ENCODE peak calls at places on chromosomes 11 and 22, in ten cellular contexts. N, I, O, D, B, X, G, Z, Y and T are unnamed samples. For H3K36me3, the result is how much of the 10 kb centered on the place peaks cover.

GRCh38 chr11:31875861-31876625 is 64.9 kb upstream of the PAX6 start:
- DNase-seq in N (no peak), I (peak), O (peak), D (no peak), B (no peak), X (no peak), G (no peak), Z (no peak), Y (no peak), T (no peak)

GRCh38 chr22:46071451-46072029 is 78.8 kb upstream of the PPARA start:
- DNase-seq in N (peak), I (peak), O (no peak), D (peak), B (peak), X (peak), G (no peak), Z (peak), Y (peak), T (peak)

GRCh38 chr11:130721736-130722135 is 194.5 kb downstream of the SNX19 start:
- DNase-seq in N (no peak), I (peak), O (no peak), D (no peak), B (no peak), X (no peak), G (no peak), Z (no peak), Y (no peak), T (no peak)

GRCh38 chr11:34167961-34168360 is 62.5 kb downstream of the NAT10 start:
- DNase-seq in N (no peak), I (no peak), O (no peak), D (no peak), B (no peak), X (no peak), G (no peak), Z (no peak), Y (no peak), T (no peak)

GRCh38 chr11:57440744-57441414 is 14.0 kb upstream of the SLC43A3 start:
- DNase-seq in N (no peak), I (no peak), O (no peak), D (no peak), B (no peak), X (no peak), G (no peak), Z (no peak), Y (no peak), T (no peak)

GRCh38 chr11:33735426-33736147 is 636 bp downstream of the CD59 start:
- DNase-seq in N (no peak), I (peak), O (peak), D (peak), B (peak), X (peak), G (no peak), Z (no peak), Y (peak), T (peak)

GRCh38 chr22:32080904-32081303 is 37.8 kb downstream of the SLC5A1 start:
- DNase-seq in N (no peak), I (peak), O (peak), D (peak), B (no peak), X (peak), G (no peak), Z (no peak), Y (no peak), T (peak)

GRCh38 chr22:26592368-26593015 is 2.6 kb upstream of the TPST2 start:
- DNase-seq in N (no peak), I (no peak), O (no peak), D (peak), B (no peak), X (no peak), G (no peak), Z (no peak), Y (peak), T (no peak)

GRCh38 chr22:44172370-44173108 is 8.2 kb upstream of the PARVG start:
- DNase-seq in N (no peak), I (no peak), O (no peak), D (peak), B (no peak), X (no peak), G (no peak), Z (peak), Y (peak), T (no peak)

GRCh38 chr11:2787816-2788750 is 88.3 kb upstream of the KCNQ1OT1 start:
- DNase-seq in N (no peak), I (no peak), O (peak), D (peak), B (peak), X (peak), G (no peak), Z (peak), Y (peak), T (no peak)

GRCh38 chr11:62925745-62926668 is 4.8 kb upstream of the CHRM1 start:
- DNase-seq in N (no peak), I (no peak), O (peak), D (no peak), B (peak), X (no peak), G (no peak), Z (no peak), Y (no peak), T (no peak)

GRCh38 chr22:46730568-46731245 is 7.3 kb downstream of the CERK start:
- DNase-seq in N (no peak), I (no peak), O (no peak), D (no peak), B (no peak), X (peak), G (no peak), Z (no peak), Y (no peak), T (peak)

GRCh38 chr11:8813658-8814057 is 97.3 kb upstream of the AKIP1 start:
- DNase-seq in N (no peak), I (peak), O (peak), D (peak), B (peak), X (peak), G (no peak), Z (peak), Y (peak), T (peak)

GRCh38 chr22:18970948-18971315 is 34.8 kb upstream of the PRODH start:
- DNase-seq in N (no peak), I (no peak), O (peak), D (no peak), B (no peak), X (no peak), G (no peak), Z (no peak), Y (peak), T (peak)

GRCh38 chr11:125952973-125953372 is 7.1 kb downstream of the VSIG10L2 start:
- DNase-seq in N (no peak), I (no peak), O (no peak), D (peak), B (no peak), X (no peak), G (no peak), Z (peak), Y (no peak), T (peak)

GRCh38 chr11:122678406-122678805 is 22.9 kb downstream of the UBASH3B start:
- DNase-seq in N (no peak), I (no peak), O (no peak), D (no peak), B (no peak), X (no peak), G (no peak), Z (no peak), Y (no peak), T (no peak)

GRCh38 chr22:16961477-16962186 is 46.4 kb downstream of the GAB4 start:
- DNase-seq in N (no peak), I (no peak), O (no peak), D (no peak), B (peak), X (no peak), G (no peak), Z (peak), Y (no peak), T (no peak)

GRCh38 chr11:112666253-112666652 is 295.0 kb upstream of the NCAM1 start:
- DNase-seq in N (no peak), I (no peak), O (no peak), D (no peak), B (no peak), X (no peak), G (no peak), Z (no peak), Y (no peak), T (no peak)

GRCh38 chr11:12544986-12545775 is 129.0 kb upstream of the TEAD1 start:
- DNase-seq in N (no peak), I (peak), O (no peak), D (no peak), B (peak), X (no peak), G (no peak), Z (peak), Y (no peak), T (no peak)

GRCh38 chr11:134040386-134041297 is 28.2 kb upstream of the JAM3 start:
- DNase-seq in N (no peak), I (peak), O (no peak), D (no peak), B (no peak), X (peak), G (no peak), Z (no peak), Y (no peak), T (no peak)

GRCh38 chr11:102559839-102560238 is 29.3 kb upstream of the MMP7 start:
- DNase-seq in N (no peak), I (no peak), O (no peak), D (no peak), B (no peak), X (no peak), G (no peak), Z (no peak), Y (no peak), T (no peak)

GRCh38 chr11:63404536-63404935 is 35.0 kb downstream of the SLC22A9 start:
- DNase-seq in N (no peak), I (no peak), O (no peak), D (no peak), B (no peak), X (peak), G (no peak), Z (no peak), Y (no peak), T (no peak)

GRCh38 chr22:44408227-44409192 is 89.5 kb downstream of the RTL6 start:
- DNase-seq in N (no peak), I (no peak), O (no peak), D (no peak), B (no peak), X (no peak), G (no peak), Z (no peak), Y (peak), T (no peak)

GRCh38 chr11:73622920-73623593 is 23.3 kb upstream of the PLEKHB1 start:
- DNase-seq in N (no peak), I (no peak), O (no peak), D (no peak), B (no peak), X (no peak), G (no peak), Z (no peak), Y (no peak), T (no peak)

GRCh38 chr11:75428989-75429640 is 3.9 kb downstream of the KLHL35 start:
- DNase-seq in N (no peak), I (no peak), O (no peak), D (no peak), B (no peak), X (no peak), G (no peak), Z (no peak), Y (peak), T (no peak)

GRCh38 chr11:67301951-67302516 is 1.3 kb upstream of the SSH3 start:
- DNase-seq in N (no peak), I (peak), O (peak), D (peak), B (peak), X (peak), G (no peak), Z (peak), Y (peak), T (peak)

GRCh38 chr11:118632577-118633318 is 25.3 kb downstream of the PHLDB1 start:
- DNase-seq in N (no peak), I (no peak), O (no peak), D (no peak), B (no peak), X (no peak), G (no peak), Z (no peak), Y (no peak), T (no peak)
- H3K36me3 ChIP-seq in N (under half), I (half or more), O (under half), D (under half), B (under half), X (under half), G (under half), Z (half or more), Y (under half), T (under half)

GRCh38 chr11:17117262-17117661 is 39.8 kb upstream of the RPS13 start:
- DNase-seq in N (no peak), I (no peak), O (no peak), D (no peak), B (no peak), X (no peak), G (no peak), Z (no peak), Y (no peak), T (no peak)
- H3K36me3 ChIP-seq in N (under half), I (under half), O (under half), D (half or more), B (under half), X (under half), G (under half), Z (under half), Y (under half), T (under half)

GRCh38 chr11:116386118-116386699 is 386.6 kb downstream of the BUD13 start:
- DNase-seq in N (no peak), I (no peak), O (no peak), D (no peak), B (no peak), X (no peak), G (no peak), Z (no peak), Y (no peak), T (no peak)
- H3K36me3 ChIP-seq in N (under half), I (under half), O (under half), D (under half), B (under half), X (under half), G (under half), Z (under half), Y (under half), T (under half)

DNA sequence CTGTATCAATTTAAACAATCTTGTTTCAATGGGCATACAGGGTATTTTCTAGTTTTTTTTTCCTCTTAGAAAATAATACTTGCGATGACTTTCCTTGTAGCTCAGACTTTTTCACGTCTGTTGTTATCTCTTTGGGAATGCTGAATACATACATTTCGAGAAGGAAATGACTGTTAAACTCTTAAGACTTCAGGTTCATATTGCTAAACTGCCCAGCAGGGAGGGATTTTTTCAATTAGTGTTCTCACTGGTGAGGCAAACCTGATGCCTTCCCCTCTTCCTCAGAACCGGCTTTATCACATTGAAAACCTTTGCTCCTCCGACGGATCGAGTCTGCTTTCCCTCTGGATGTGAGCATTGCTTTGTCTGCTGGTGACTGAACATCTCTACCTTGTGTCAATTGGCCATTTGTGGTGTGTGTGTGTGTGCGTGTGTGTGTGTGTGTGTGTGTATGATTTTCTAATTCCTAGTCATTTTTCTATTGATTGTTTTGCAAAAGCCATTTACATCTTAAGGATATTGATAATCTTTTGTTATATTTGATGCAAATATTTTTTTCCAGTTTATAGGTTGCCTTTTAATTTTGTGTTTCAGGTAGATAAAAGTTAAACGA is 6.6 kb downstream of the NEAT1 start:
- DNase-seq in N (no peak), I (peak), O (peak), D (peak), B (no peak), X (peak), G (no peak), Z (peak), Y (no peak), T (no peak)
- H3K36me3 ChIP-seq in N (under half), I (under half), O (under half), D (under half), B (under half), X (under half), G (under half), Z (half or more), Y (under half), T (under half)

DNA sequence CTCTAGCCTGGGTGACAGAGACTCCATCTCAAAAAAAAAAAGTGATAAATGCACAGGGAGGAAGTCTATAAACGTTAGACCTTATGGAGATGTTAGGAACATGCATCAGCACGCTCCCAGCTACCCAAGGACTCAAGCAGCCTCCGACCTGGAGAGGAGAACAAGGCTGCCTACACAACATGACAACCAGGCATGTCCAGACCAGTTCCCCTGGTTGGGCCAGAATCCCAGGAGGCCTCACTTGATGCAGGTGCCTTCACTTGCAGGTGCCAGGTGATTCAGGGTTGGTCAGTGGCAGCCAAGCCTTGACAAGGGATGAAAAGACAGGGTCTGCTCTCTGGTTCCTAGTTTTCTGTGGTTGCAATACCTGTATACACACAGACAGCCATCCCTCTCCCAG is 5.9 kb downstream of the RANGAP1 start:
- DNase-seq in N (no peak), I (no peak), O (no peak), D (no peak), B (no peak), X (no peak), G (no peak), Z (no peak), Y (no peak), T (no peak)
- H3K36me3 ChIP-seq in N (under half), I (under half), O (under half), D (half or more), B (under half), X (under half), G (under half), Z (under half), Y (under half), T (half or more)

GRCh38 chr22:21970037-21970799 is 12.4 kb downstream of the TOP3B start:
- DNase-seq in N (no peak), I (no peak), O (no peak), D (no peak), B (no peak), X (no peak), G (no peak), Z (no peak), Y (no peak), T (no peak)
- H3K36me3 ChIP-seq in N (under half), I (under half), O (under half), D (half or more), B (under half), X (under half), G (under half), Z (half or more), Y (under half), T (half or more)